ENCODE peak calls at places on chromosomes 6 and 20, in seven cellular contexts. W, U, D, H, J, A and P are unnamed samples.

GRCh38 chr6:32664827-32665362 is 1.6 kb downstream of the HLA-DQB1 start:
- DNase-seq in W (no peak), U (peak), D (no peak), H (no peak), J (no peak), A (no peak), P (peak)

GRCh38 chr20:43669332-43669731 is 2.4 kb downstream of the MYBL2 start:
- DNase-seq in W (no peak), U (no peak), D (no peak), H (no peak), J (no peak), A (peak), P (no peak)

GRCh38 chr6:2947424-2947823 is 23.9 kb downstream of the SERPINB6 start:
- DNase-seq in W (no peak), U (no peak), D (peak), H (no peak), J (no peak), A (no peak), P (no peak)

GRCh38 chr6:34723203-34723602 is 26.6 kb upstream of the ILRUN start:
- DNase-seq in W (no peak), U (no peak), D (no peak), H (no peak), J (no peak), A (no peak), P (no peak)

GRCh38 chr6:71197770-71198169 is 90.8 kb upstream of the OGFRL1 start:
- DNase-seq in W (no peak), U (no peak), D (no peak), H (no peak), J (no peak), A (no peak), P (no peak)

GRCh38 chr20:32470025-32470861 is 112.1 kb downstream of the ASXL1 start:
- DNase-seq in W (no peak), U (no peak), D (no peak), H (no peak), J (no peak), A (peak), P (peak)

GRCh38 chr20:5608448-5609161 is 141.6 kb upstream of the SHLD1 start:
- DNase-seq in W (no peak), U (no peak), D (no peak), H (peak), J (no peak), A (no peak), P (no peak)

GRCh38 chr6:167102318-167102717 is 20.6 kb upstream of the CCR6 start:
- DNase-seq in W (no peak), U (no peak), D (no peak), H (no peak), J (no peak), A (no peak), P (no peak)

GRCh38 chr20:36825374-36826104 is 50.4 kb upstream of the TLDC2 start:
- DNase-seq in W (no peak), U (no peak), D (no peak), H (peak), J (no peak), A (no peak), P (no peak)

GRCh38 chr6:91645811-91646210 is 1058.9 kb upstream of the MAP3K7 start:
- DNase-seq in W (no peak), U (no peak), D (no peak), H (no peak), J (no peak), A (no peak), P (no peak)

GRCh38 chr6:137805622-137806021 is 61.4 kb upstream of the TNFAIP3 start:
- DNase-seq in W (no peak), U (no peak), D (no peak), H (no peak), J (no peak), A (peak), P (no peak)

GRCh38 chr6:101711518-101711917 is 318.0 kb downstream of the GRIK2 start:
- DNase-seq in W (no peak), U (no peak), D (no peak), H (no peak), J (no peak), A (no peak), P (no peak)

GRCh38 chr6:392441-393390 is 1.2 kb downstream of the IRF4 start:
- DNase-seq in W (no peak), U (peak), D (no peak), H (no peak), J (no peak), A (no peak), P (no peak)

GRCh38 chr20:3563548-3564177 is 92.8 kb downstream of the ATRN start:
- DNase-seq in W (no peak), U (no peak), D (no peak), H (peak), J (peak), A (no peak), P (no peak)

GRCh38 chr6:56475736-56476457 is 166.8 kb downstream of the DST start:
- DNase-seq in W (no peak), U (no peak), D (no peak), H (no peak), J (no peak), A (peak), P (peak)

GRCh38 chr6:49517919-49518318 is 18.2 kb downstream of the GLYATL3 start:
- DNase-seq in W (no peak), U (no peak), D (no peak), H (no peak), J (no peak), A (no peak), P (no peak)

GRCh38 chr6:167907837-167908681 is 81.3 kb downstream of the AFDN start:
- DNase-seq in W (no peak), U (no peak), D (no peak), H (no peak), J (no peak), A (no peak), P (peak)